ENCODE peak calls at places on chromosomes 12 and 14, in four cellular contexts. B is heart right ventricle; D is stomach; G is naive thymus-derived CD4-positive, alpha-beta T cell. Q is an unnamed sample.

GRCh38 chr14:82075566-82075965 is 541.9 kb upstream of the SEL1L start:
- DNase-seq in G (no peak), D (peak), B (peak), Q (no peak)

GRCh38 chr14:103103461-103104388 is 9.2 kb downstream of the EXOC3L4 start:
- DNase-seq in G (no peak), B (peak), D (peak), Q (no peak)

GRCh38 chr12:115011703-115012102 is 327.7 kb upstream of the TBX3 start:
- DNase-seq in B (no peak), D (no peak), G (no peak), Q (no peak)

GRCh38 chr14:77271113-77271710 is at the start of gene NGB:
- DNase-seq in D (no peak), B (no peak), G (no peak), Q (no peak)

GRCh38 chr14:78135450-78135891 is 34.7 kb upstream of the NRXN3 start:
- DNase-seq in G (no peak), B (no peak), D (no peak), Q (no peak)

GRCh38 chr12:113770389-113770865 is 195.7 kb downstream of the RBM19 start:
- DNase-seq in B (no peak), G (no peak), D (no peak), Q (no peak)

GRCh38 chr14:28661171-28661772 is 105.3 kb upstream of the FOXG1 start:
- DNase-seq in G (no peak), D (no peak), B (no peak), Q (no peak)

GRCh38 chr12:125228519-125229260 is 163.5 kb downstream of the AACS start:
- DNase-seq in B (no peak), G (no peak), D (no peak), Q (no peak)

GRCh38 chr12:120257041-120257821 is 8.3 kb downstream of the PXN start:
- DNase-seq in B (peak), G (no peak), D (peak), Q (no peak)

GRCh38 chr14:55780156-55780946 is 200.3 kb downstream of the KTN1 start:
- DNase-seq in B (no peak), D (peak), G (no peak), Q (peak)

GRCh38 chr12:124680863-124681778 is 113.7 kb upstream of the NCOR2 start:
- DNase-seq in G (no peak), D (no peak), B (peak), Q (peak)

DNA sequence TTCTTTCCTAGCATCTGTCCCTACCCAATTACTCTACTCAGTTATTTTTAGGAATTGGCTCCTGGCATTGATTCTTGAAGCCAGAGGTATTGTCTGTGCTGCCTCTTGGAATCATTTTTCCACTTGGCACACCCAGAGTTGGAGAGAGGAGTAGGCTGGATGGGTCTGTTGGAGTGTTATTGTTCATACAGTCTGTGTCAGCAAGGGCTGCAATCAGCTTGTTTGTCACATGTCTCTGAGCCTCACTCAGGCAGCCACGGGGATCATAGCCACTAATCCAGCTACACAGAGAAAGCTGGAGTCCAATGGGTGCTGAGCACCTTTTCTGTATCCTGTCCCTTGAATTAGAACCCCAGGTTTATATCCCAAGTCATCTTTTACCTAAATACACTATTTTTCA is 176.0 kb upstream of the DYRK2 start:
- DNase-seq in D (no peak), B (no peak), G (no peak), Q (no peak)
- H3K27ac ChIP-seq in D (no peak), B (peak), G (no peak), Q (no peak)

DNA sequence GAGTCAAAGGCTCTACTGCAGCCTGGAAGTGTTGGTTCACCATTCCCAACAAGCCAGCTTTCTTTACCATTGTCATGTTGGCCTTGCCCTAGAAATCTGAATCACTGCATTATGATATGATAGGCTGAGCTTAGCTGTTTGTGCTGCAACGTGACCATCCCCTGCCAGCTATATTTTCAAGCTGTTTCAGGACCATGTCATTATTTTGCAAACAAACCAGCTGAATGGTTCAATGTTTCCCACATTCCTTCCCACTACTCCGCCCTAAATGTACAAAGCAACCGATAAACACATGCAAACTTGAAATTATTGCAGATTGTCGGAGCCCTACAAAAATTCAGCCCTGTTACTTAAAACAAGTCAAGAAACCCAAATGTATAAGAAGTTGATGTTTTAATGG is 136.1 kb downstream of the KICS2 start:
- DNase-seq in D (no peak), B (no peak), G (no peak), Q (no peak)
- H3K27ac ChIP-seq in D (peak), B (no peak), G (no peak), Q (peak)

DNA sequence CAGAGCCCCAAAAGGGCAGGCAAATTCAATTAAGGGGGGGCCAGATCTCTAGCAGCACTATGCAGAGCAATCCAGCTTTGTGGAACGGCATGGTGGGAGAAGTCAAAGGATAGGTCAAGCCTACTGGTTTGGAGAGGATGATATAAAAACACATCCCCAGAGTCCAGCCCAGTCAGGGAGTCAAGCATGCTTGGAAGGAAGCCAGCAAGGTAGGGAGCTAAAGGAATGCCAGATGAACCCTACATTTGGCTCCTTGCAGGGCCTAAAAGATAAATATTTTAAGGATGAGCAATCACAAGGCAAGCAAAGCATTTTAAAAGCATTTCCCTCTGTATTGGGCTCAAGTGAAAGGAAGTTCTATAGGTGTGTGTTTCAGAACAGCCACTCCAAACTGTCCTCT is 21.4 kb downstream of the KCTD10 start:
- DNase-seq in D (no peak), B (no peak), G (no peak), Q (no peak)
- H3K27ac ChIP-seq in D (peak), B (no peak), G (no peak), Q (no peak)

GRCh38 chr12:88529531-88530488 is 50.5 kb downstream of the KITLG start:
- DNase-seq in D (no peak), B (no peak), G (no peak), Q (no peak)

DNA sequence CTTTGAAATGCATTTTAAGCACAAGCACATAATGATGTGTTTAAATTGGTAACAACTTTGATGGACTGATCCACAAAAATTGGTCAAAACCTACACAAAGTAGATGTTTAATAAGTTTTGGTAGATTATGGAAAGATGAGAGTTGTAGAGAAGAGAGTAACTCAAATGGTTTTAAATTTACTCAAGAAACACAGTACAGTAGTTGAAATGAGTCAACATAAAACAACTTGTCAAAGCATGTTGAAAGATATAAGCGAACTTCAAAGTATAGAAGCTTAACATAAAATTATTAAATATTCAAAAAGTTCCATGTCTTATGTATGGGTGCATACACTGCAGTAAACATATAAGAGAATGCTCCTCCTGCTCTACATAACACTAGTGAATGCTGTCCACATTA is 49.4 kb downstream of the KITLG start:
- DNase-seq in B (no peak), G (no peak), D (no peak), Q (no peak)
- H3K27ac ChIP-seq in B (no peak), G (no peak), D (no peak), Q (peak)